ENCODE peak calls at places on chromosome 14, in four cellular contexts. S is left lung, D is HepG2, M is AG10803. K is an unnamed sample.

GRCh38 chr14:61965030-61965745 is 203.0 kb downstream of the SNAPC1 start:
- DNase-seq in S (no peak), M (peak; percentile 91), D (peak; percentile 25), K (peak; percentile 82)

GRCh38 chr14:95336192-95336760 is 16.6 kb upstream of the CLMN start:
- DNase-seq in S (no peak), M (no peak), D (peak; percentile 53), K (no peak)

GRCh38 chr14:92603309-92604257 is 90.0 kb downstream of the RIN3 start:
- DNase-seq in M (peak; percentile 75), D (no peak), S (no peak), K (peak; percentile 62)

GRCh38 chr14:93861846-93862641 is 65.1 kb upstream of the FAM181A start:
- DNase-seq in D (no peak), S (no peak), M (no peak), K (no peak)

GRCh38 chr14:52333823-52334657 is 19.9 kb downstream of the PTGER2 start:
- DNase-seq in D (no peak), S (no peak), M (no peak), K (no peak)

GRCh38 chr14:67892466-67893120 is 73.0 kb downstream of the RAD51B start:
- DNase-seq in S (no peak), D (no peak), M (no peak), K (no peak)

GRCh38 chr14:99476864-99477263 is 3.8 kb downstream of the SETD3 start:
- DNase-seq in D (no peak), M (peak; percentile 29), S (no peak), K (peak; percentile 11)

GRCh38 chr14:96055753-96056508 is 16.8 kb downstream of the C14orf132 start:
- DNase-seq in M (no peak), D (no peak), S (no peak), K (no peak)

GRCh38 chr14:60184597-60185555 is 19.7 kb upstream of the DHRS7 start:
- DNase-seq in M (no peak), S (no peak), D (no peak), K (no peak)

GRCh38 chr14:64541261-64541970 is 875 bp downstream of the HSPA2 start:
- DNase-seq in S (no peak), M (peak; percentile 34), D (no peak), K (no peak)

GRCh38 chr14:79972230-79972629 is 239.1 kb downstream of the DIO2 start:
- DNase-seq in S (no peak), M (no peak), D (no peak), K (no peak)

GRCh38 chr14:56390859-56391258 is 188.7 kb upstream of the TMEM260 start:
- DNase-seq in D (no peak), M (no peak), S (no peak), K (no peak)

GRCh38 chr14:98708555-98708954 is 563.4 kb downstream of the BCL11B start:
- DNase-seq in D (no peak), S (no peak), M (no peak), K (no peak)

GRCh38 chr14:86450075-86450474 is 920.1 kb downstream of the FLRT2 start:
- DNase-seq in D (no peak), M (peak; percentile 1), S (no peak), K (peak; percentile 24)

GRCh38 chr14:98120831-98121464 is 1151.0 kb downstream of the BCL11B start:
- DNase-seq in M (no peak), D (no peak), S (no peak), K (no peak)

GRCh38 chr14:55701638-55702037 is 121.6 kb downstream of the KTN1 start:
- DNase-seq in D (no peak), M (peak; percentile 22), S (no peak), K (peak; percentile 47)

GRCh38 chr14:97878727-97879126 is 1081.5 kb downstream of the VRK1 start:
- DNase-seq in M (peak; percentile 30), S (no peak), D (no peak), K (no peak)

GRCh38 chr14:34985740-34986139 is 2.9 kb downstream of the SRP54 start:
- DNase-seq in D (no peak), M (no peak), S (no peak), K (no peak)

GRCh38 chr14:34983148-34983760 is 462 bp downstream of the SRP54 start:
- DNase-seq in M (no peak), S (no peak), D (no peak), K (no peak)

GRCh38 chr14:34980337-34980900 is 2.4 kb upstream of the SRP54 start:
- DNase-seq in S (no peak), M (no peak), D (no peak), K (no peak)

GRCh38 chr14:34981743-34982420 is 910 bp upstream of the SRP54 start:
- DNase-seq in S (no peak), D (no peak), M (no peak), K (peak; percentile 32)

DNA sequence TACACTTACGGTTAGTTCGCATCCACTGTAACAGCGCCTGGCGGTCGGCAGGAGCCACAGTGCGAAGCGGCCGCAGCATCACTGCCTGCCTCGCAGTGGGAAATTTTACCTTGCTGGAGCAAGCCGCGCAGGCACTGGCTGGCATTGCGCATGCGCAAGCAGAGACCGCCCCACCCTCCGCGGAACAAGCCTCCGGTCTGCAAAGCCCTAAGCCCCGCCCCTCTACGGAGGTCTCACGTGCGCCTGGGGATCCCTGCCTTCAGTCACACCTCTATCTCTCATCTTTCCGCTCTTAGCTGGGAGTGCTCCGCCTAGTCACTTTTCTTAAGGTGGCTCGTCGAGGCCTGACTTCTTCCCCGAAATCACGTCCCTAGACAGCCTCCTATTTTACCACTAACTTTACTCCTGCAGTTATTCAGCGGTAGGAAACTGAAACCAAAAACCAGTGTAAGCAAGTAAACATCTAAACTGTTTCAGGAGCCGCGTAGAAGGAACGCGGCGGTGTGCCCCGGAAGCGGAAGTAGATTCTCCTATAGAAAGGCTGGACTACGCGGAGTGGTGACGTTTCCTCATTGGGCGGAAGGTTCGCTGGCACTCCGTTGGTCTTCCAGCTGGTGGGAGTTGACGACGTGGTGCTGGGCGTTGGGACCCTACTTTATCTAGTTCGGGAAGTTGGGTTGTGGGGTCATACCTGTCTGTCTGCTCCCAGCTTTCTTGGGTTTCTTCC is at the start of gene SRP54:
- DNase-seq in D (peak; percentile 100), S (peak; percentile 99), M (peak; percentile 96), K (peak; percentile 98)
- TF ChIP-seq CTCF in D (peak; percentile 67), S (no peak), M (peak; percentile 26), K (no peak)

GRCh38 chr14:69543341-69544249 is 31.1 kb downstream of the CCDC177 start:
- DNase-seq in D (no peak), S (peak; percentile 83), M (peak; percentile 90), K (peak; percentile 87)

GRCh38 chr14:69553221-69553620 is 21.4 kb downstream of the CCDC177 start:
- DNase-seq in S (peak; percentile 62), D (no peak), M (peak; percentile 82), K (peak; percentile 56)

GRCh38 chr14:69548566-69548965 is 26.1 kb downstream of the CCDC177 start:
- DNase-seq in M (no peak), S (no peak), D (no peak), K (no peak)

GRCh38 chr14:69542311-69542710 is 32.4 kb downstream of the CCDC177 start:
- DNase-seq in S (no peak), D (no peak), M (no peak), K (no peak)

GRCh38 chr14:69547701-69548348 is 26.8 kb downstream of the CCDC177 start:
- DNase-seq in M (no peak), S (no peak), D (no peak), K (no peak)
- TF ChIP-seq CTCF in M (peak; percentile 35), S (peak; percentile 56), D (peak; percentile 54), K (peak; percentile 77)

GRCh38 chr14:104989951-104990303 is 4.3 kb downstream of the CLBA1 start:
- DNase-seq in D (no peak), S (no peak), M (no peak), K (no peak)

GRCh38 chr14:104993306-104993705 is 7.7 kb downstream of the CLBA1 start:
- DNase-seq in M (no peak), S (no peak), D (no peak), K (no peak)

GRCh38 chr14:104992501-104992900 is 6.9 kb downstream of the CLBA1 start:
- DNase-seq in S (no peak), M (no peak), D (no peak), K (no peak)

GRCh38 chr14:104993808-104994591 is 8.4 kb downstream of the CLBA1 start:
- DNase-seq in M (no peak), D (no peak), S (no peak), K (no peak)

DNA sequence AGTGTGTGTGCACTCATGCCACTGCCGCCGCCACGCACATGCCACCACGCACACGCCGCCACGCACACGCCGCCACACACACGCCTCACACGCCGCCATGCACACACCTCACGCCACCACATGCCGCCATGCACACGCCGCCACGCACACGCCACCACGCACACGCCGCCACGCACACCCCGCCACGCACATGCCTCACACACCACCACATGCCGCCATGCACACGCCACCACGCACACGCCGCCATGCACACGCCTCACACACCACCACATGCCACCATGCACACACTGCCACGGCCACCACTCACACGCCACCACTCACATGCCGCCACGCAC is 6.3 kb downstream of the CLBA1 start:
- DNase-seq in D (no peak), M (no peak), S (no peak), K (no peak)
- TF ChIP-seq CTCF in D (no peak), M (no peak), S (no peak), K (no peak)

GRCh38 chr14:45716506-45716905 is 463.5 kb upstream of the MIS18BP1 start:
- DNase-seq in M (no peak), S (no peak), D (peak; percentile 3), K (no peak)
- TF ChIP-seq CTCF in M (no peak), S (no peak), D (no peak), K (peak; percentile 65)

DNA sequence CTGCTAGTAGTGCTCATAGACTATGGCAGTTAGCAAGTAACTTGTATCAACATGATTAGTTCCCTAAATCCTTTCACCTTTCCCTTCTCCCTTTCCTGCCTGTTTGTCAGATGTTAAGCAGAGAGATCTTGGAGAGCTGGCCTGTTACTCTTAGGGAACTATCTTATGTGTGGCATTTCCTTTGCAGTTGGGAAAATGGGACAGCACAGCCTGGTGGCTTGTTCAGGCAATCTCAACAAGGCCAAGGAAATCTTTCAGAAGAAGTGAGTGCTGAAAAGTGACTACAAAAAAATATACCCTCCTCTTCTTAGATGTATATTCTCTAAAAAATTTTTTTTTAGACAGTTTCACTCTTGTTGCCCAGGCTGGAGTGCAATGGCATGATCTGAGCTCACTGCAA is 7.4 kb downstream of the PARP2 start:
- DNase-seq in D (no peak), M (peak; percentile 23), S (no peak), K (peak; percentile 32)
- TF ChIP-seq CTCF in D (no peak), M (peak; percentile 37), S (no peak), K (peak; percentile 66)

GRCh38 chr14:22836301-22837058 is at the start of gene MMP14:
- DNase-seq in M (peak; percentile 91), D (no peak), S (peak; percentile 77), K (peak; percentile 79)
- TF ChIP-seq CTCF in M (peak; percentile 65), D (peak; percentile 42), S (no peak), K (peak; percentile 71)

DNA sequence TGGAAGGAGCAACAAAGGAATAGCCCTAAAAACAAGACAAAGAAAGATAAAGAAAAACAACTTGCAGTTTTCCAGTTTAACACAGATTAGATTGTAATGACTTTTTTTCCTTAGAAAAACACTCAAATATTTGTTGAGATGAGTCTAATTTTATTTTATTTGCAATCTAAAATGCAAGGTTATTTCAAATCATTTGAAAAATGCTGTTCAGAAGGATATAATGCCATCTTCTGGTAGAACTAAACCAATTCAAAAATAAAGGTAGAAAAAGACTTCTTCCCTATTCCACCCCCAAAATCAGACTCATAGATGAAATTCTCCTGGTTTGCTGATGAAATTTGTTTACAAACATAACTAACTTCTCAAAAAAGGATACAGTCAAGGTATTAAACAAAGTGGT is 84.5 kb upstream of the TTC7B start:
- DNase-seq in S (no peak), D (no peak), M (peak; percentile 10), K (no peak)
- TF ChIP-seq CTCF in S (no peak), D (no peak), M (peak; percentile 40), K (peak; percentile 65)

K was measured in HFFc6.